ENCODE peak calls at places on chromosomes 7 and 10, in ten cellular contexts. X is GM20000, R is retinal pigment epithelial cell, L is transverse colon, J is RWPE1, G is heart left ventricle, B is fibroblast of the aortic adventitia, V is choroid plexus epithelial cell, S is lung, U is AG04450. Z is an unnamed sample.

GRCh38 chr7:9835204-9835603 is 1138.5 kb upstream of the PHF14 start:
- DNase-seq in V (no peak), X (no peak), R (no peak), U (no peak), B (no peak), G (no peak), J (no peak), L (no peak), S (no peak), Z (no peak)

GRCh38 chr7:141207661-141208060 is 133.8 kb downstream of the TMEM178B start:
- DNase-seq in U (no peak), V (no peak), J (no peak), S (no peak), G (no peak), R (no peak), L (no peak), X (no peak), B (no peak), Z (no peak)

GRCh38 chr7:24812313-24812945 is 55.2 kb upstream of the GSDME start:
- DNase-seq in R (no peak), G (peak), X (peak), L (peak), J (peak), V (peak), B (peak), U (no peak), S (peak), Z (peak)

GRCh38 chr10:79402951-79403350 is 42.5 kb downstream of the ZCCHC24 start:
- DNase-seq in G (no peak), V (peak), R (no peak), B (no peak), J (no peak), U (no peak), S (no peak), X (no peak), L (no peak), Z (no peak)

GRCh38 chr10:29355436-29355991 is 66.6 kb downstream of the LYZL1 start:
- DNase-seq in S (no peak), X (no peak), R (no peak), J (no peak), L (no peak), G (no peak), V (peak), U (no peak), B (no peak), Z (no peak)

GRCh38 chr10:4833286-4833685 is 7.3 kb downstream of the AKR1E2 start:
- DNase-seq in V (no peak), X (no peak), S (peak), B (no peak), U (no peak), G (no peak), L (no peak), J (no peak), R (no peak), Z (no peak)

GRCh38 chr7:57308631-57309408 is 141.2 kb upstream of the ZNF716 start:
- DNase-seq in S (no peak), J (no peak), V (no peak), R (no peak), X (no peak), G (no peak), U (no peak), B (no peak), L (no peak), Z (no peak)

GRCh38 chr7:155438778-155439177 is 19.2 kb upstream of the EN2 start:
- DNase-seq in R (no peak), G (no peak), X (no peak), B (no peak), U (no peak), S (no peak), J (no peak), L (no peak), V (no peak), Z (no peak)

GRCh38 chr7:42574693-42575084 is 337.2 kb downstream of the C7orf25 start:
- DNase-seq in J (no peak), L (no peak), X (no peak), S (no peak), R (no peak), U (no peak), V (peak), G (no peak), B (peak), Z (no peak)

GRCh38 chr7:143285454-143285756 is 647 bp downstream of the TMEM139 start:
- DNase-seq in L (peak), X (no peak), B (no peak), R (no peak), U (no peak), J (peak), G (no peak), S (peak), V (no peak), Z (no peak)

GRCh38 chr7:139068543-139069399 is 32.9 kb upstream of the ZC3HAV1L start:
- DNase-seq in J (no peak), G (no peak), X (no peak), L (no peak), V (no peak), S (no peak), U (no peak), B (no peak), R (no peak), Z (no peak)

GRCh38 chr7:85014936-85015335 is 171.9 kb downstream of the SEMA3D start:
- DNase-seq in G (no peak), L (no peak), J (no peak), X (no peak), R (no peak), U (no peak), S (no peak), B (no peak), V (no peak), Z (no peak)

GRCh38 chr10:84205049-84205852 is 10.9 kb downstream of the CDHR1 start:
- DNase-seq in L (peak), S (peak), B (peak), U (no peak), J (peak), X (peak), V (peak), G (no peak), R (no peak), Z (peak)

GRCh38 chr10:68628576-68629127 is 68.5 kb downstream of the TET1 start:
- DNase-seq in S (no peak), J (no peak), R (no peak), X (no peak), L (peak), B (no peak), G (no peak), V (peak), U (no peak), Z (no peak)

GRCh38 chr7:77481615-77482014 is 55.5 kb upstream of the PTPN12 start:
- DNase-seq in U (no peak), B (no peak), J (no peak), L (peak), G (no peak), V (no peak), R (no peak), X (no peak), S (no peak), Z (no peak)

GRCh38 chr7:83532229-83532628 is 116.7 kb downstream of the SEMA3E start:
- DNase-seq in X (no peak), L (no peak), S (no peak), R (no peak), G (no peak), B (no peak), U (no peak), J (peak), V (peak), Z (no peak)

GRCh38 chr10:80945267-80945880 is 407.7 kb downstream of the SH2D4B start:
- DNase-seq in S (no peak), L (no peak), G (peak), B (no peak), R (no peak), X (peak), U (no peak), V (no peak), J (peak), Z (peak)

GRCh38 chr7:143372070-143372469 is 9.1 kb upstream of the ZYX start:
- DNase-seq in V (no peak), U (no peak), L (peak), R (no peak), G (peak), X (no peak), S (no peak), J (no peak), B (no peak), Z (no peak)

GRCh38 chr7:84102213-84102612 is 92.4 kb downstream of the SEMA3A start:
- DNase-seq in V (peak), G (no peak), B (peak), R (no peak), S (no peak), U (no peak), J (no peak), L (no peak), X (no peak), Z (no peak)

GRCh38 chr10:47095848-47096612 is 184.8 kb downstream of the PTPN20 start:
- DNase-seq in U (no peak), B (no peak), R (no peak), X (no peak), J (no peak), S (no peak), L (no peak), V (no peak), G (no peak), Z (no peak)

GRCh38 chr10:780536-781524 is 91.4 kb upstream of the DIP2C start:
- DNase-seq in L (no peak), U (no peak), V (no peak), B (no peak), X (peak), R (no peak), J (no peak), S (no peak), G (no peak), Z (no peak)

GRCh38 chr10:51915031-51915542 is 215.7 kb upstream of the CSTF2T start:
- DNase-seq in R (no peak), V (no peak), G (no peak), X (no peak), L (no peak), S (no peak), J (no peak), U (no peak), B (peak), Z (no peak)

GRCh38 chr7:43501881-43502280 is 81.0 kb upstream of the STK17A start:
- DNase-seq in U (no peak), X (no peak), S (no peak), B (peak), R (no peak), J (no peak), L (no peak), V (peak), G (no peak), Z (no peak)

GRCh38 chr7:43591551-43592180 is 8.8 kb downstream of the STK17A start:
- DNase-seq in B (no peak), G (no peak), S (no peak), V (peak), X (no peak), U (no peak), J (peak), L (no peak), R (no peak), Z (no peak)

GRCh38 chr10:30384791-30385201 is 35.7 kb upstream of the MTPAP start:
- DNase-seq in U (no peak), R (no peak), B (no peak), G (no peak), X (peak), S (no peak), L (no peak), J (peak), V (peak), Z (no peak)

GRCh38 chr10:5291501-5292195 is 73.1 kb upstream of the UCN3 start:
- DNase-seq in X (no peak), U (peak), B (peak), G (peak), S (peak), R (peak), V (peak), J (peak), L (peak), Z (no peak)

GRCh38 chr10:6701289-6701688 is 121.2 kb upstream of the PRKCQ start:
- DNase-seq in V (peak), S (no peak), B (no peak), X (no peak), U (no peak), J (peak), G (no peak), R (no peak), L (peak), Z (no peak)
- TF ChIP-seq CTCF in V (peak), S (no peak), B (no peak), X (no peak), U (no peak), J (no peak), G (no peak), R (peak), L (no peak), Z (no peak)

GRCh38 chr10:17249820-17250219 is 21.8 kb downstream of the VIM start:
- DNase-seq in J (peak), B (peak), U (no peak), G (no peak), S (no peak), V (peak), X (no peak), L (no peak), R (no peak), Z (no peak)
- TF ChIP-seq CTCF in J (peak), B (peak), U (peak), G (peak), S (no peak), V (peak), X (peak), L (no peak), R (peak), Z (no peak)

GRCh38 chr10:12264204-12264908 is 68.4 kb downstream of the CDC123 start:
- DNase-seq in S (peak), X (peak), V (peak), U (peak), G (peak), J (peak), B (peak), R (no peak), L (peak), Z (peak)
- TF ChIP-seq CTCF in S (peak), X (peak), V (peak), U (peak), G (peak), J (peak), B (peak), R (peak), L (peak), Z (peak)

GRCh38 chr10:124742418-124743187 is 1.6 kb downstream of the FAM53B start:
- DNase-seq in U (no peak), V (peak), L (no peak), G (no peak), S (peak), R (no peak), X (no peak), B (no peak), J (peak), Z (no peak)
- TF ChIP-seq CTCF in U (peak), V (peak), L (no peak), G (peak), S (no peak), R (peak), X (no peak), B (peak), J (peak), Z (peak)

GRCh38 chr7:74399006-74399405 is 54.7 kb upstream of the GTF2IRD1 start:
- DNase-seq in R (no peak), S (no peak), V (no peak), J (no peak), X (no peak), B (no peak), U (no peak), G (no peak), L (no peak), Z (no peak)
- TF ChIP-seq CTCF in R (no peak), S (no peak), V (no peak), J (no peak), X (no peak), B (no peak), U (no peak), G (no peak), L (no peak), Z (no peak)

DNA sequence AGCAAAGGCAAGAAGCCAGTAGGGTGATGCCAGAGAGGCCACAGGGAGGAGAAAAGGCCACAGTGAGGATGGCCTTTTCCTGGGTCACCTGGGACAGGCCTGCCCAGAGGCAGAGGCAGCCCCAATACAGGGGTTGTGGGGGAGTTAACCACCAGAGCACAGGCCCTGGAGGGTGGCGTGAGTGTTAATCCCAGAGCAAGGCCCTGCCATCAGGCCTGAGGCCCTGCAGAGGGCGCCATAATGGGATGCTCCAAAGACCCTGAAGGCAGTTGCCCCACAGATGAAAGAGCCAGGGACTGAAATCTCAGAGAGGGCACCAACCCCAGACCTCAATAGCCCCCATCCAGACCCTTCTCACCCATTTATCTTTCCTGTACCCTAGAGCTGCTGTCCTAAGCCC is 23.9 kb downstream of the SLC13A4 start:
- DNase-seq in J (no peak), X (no peak), U (no peak), R (no peak), B (no peak), S (no peak), L (no peak), G (no peak), V (no peak), Z (no peak)
- TF ChIP-seq CTCF in J (no peak), X (no peak), U (no peak), R (peak), B (peak), S (no peak), L (no peak), G (peak), V (peak), Z (peak)

GRCh38 chr7:132169730-132170129 is 406.5 kb downstream of the PLXNA4 start:
- DNase-seq in U (no peak), B (no peak), S (no peak), V (no peak), X (no peak), R (no peak), G (no peak), J (no peak), L (no peak), Z (no peak)
- TF ChIP-seq CTCF in U (no peak), B (no peak), S (no peak), V (no peak), X (no peak), R (no peak), G (no peak), J (no peak), L (no peak), Z (no peak)

GRCh38 chr10:43105793-43106158 is 28.9 kb downstream of the RET start:
- DNase-seq in U (no peak), R (no peak), B (no peak), G (no peak), X (no peak), J (no peak), S (no peak), V (no peak), L (no peak), Z (peak)
- TF ChIP-seq CTCF in U (no peak), R (no peak), B (no peak), G (peak), X (no peak), J (peak), S (no peak), V (no peak), L (peak), Z (no peak)

GRCh38 chr7:123570390-123571182 is 13.0 kb upstream of the NDUFA5 start:
- DNase-seq in U (no peak), R (no peak), L (no peak), V (peak), S (no peak), G (no peak), B (no peak), J (peak), X (no peak), Z (no peak)

GRCh38 chr7:123573371-123573770 is 15.8 kb upstream of the NDUFA5 start:
- DNase-seq in J (no peak), G (no peak), L (no peak), U (no peak), X (no peak), R (no peak), V (no peak), S (no peak), B (no peak), Z (no peak)

GRCh38 chr7:123571187-123571586 is 13.6 kb upstream of the NDUFA5 start:
- DNase-seq in G (no peak), X (no peak), R (no peak), J (no peak), S (no peak), L (no peak), B (no peak), U (no peak), V (no peak), Z (no peak)

GRCh38 chr7:123569352-123569999 is 11.9 kb upstream of the NDUFA5 start:
- DNase-seq in V (no peak), R (no peak), J (no peak), U (no peak), X (no peak), L (no peak), G (no peak), B (no peak), S (no peak), Z (no peak)

GRCh38 chr7:123571684-123572083 is 14.1 kb upstream of the NDUFA5 start:
- DNase-seq in L (no peak), U (no peak), X (no peak), R (no peak), G (no peak), V (peak), S (no peak), B (no peak), J (no peak), Z (no peak)
- TF ChIP-seq CTCF in L (no peak), U (no peak), X (no peak), R (no peak), G (no peak), V (no peak), S (no peak), B (no peak), J (no peak), Z (no peak)

DNA sequence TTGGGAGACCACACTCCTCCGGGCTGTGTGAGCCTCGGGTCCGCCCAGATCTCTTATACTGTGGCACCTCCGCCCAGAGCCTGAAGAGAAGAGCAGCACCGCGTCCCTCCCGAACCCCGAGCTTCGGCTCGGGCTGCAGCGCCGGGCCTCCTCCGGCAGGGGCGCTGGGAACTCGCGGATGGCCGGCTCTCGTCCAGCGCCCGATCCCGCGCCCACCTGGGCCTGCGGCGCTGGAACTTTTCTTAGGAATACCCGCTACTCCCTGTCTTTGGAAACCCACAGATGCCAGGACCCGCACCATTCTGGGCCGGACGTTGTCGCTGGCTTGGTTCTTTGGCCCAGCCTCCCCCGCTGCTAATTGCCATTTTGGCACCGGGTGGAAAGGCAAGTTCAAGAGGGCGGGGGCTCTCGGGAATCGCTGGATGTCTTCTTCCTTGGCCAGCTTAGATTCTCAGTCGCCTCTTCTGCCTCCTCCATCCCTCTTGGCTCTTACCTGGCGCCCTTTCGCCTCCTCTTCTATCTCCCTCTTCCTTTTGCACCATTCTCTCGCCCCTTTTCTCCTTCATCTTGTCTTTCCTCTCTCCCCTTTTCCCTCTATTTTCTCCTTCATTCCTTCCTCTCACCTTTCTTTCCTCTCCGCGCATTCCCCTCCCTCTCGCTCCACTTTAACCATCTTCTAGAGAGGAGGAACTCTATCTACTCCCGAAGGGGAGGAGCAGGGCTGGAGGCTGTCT is 2.1 kb upstream of the SORCS3 start:
- DNase-seq in G (no peak), L (no peak), X (peak), J (no peak), B (no peak), V (no peak), S (no peak), R (no peak), U (no peak), Z (no peak)
- TF ChIP-seq CTCF in G (peak), L (peak), X (no peak), J (no peak), B (peak), V (no peak), S (no peak), R (peak), U (peak), Z (no peak)

Z was measured in GM10248.